ENCODE peak calls at places on chromosomes 5 and 9, in ten cellular contexts. Y is thoracic aorta; S is CD4-positive, alpha-beta T cell; U is thyroid gland; V is Calu3; T is endodermal cell; A is astrocyte of the cerebellum; E is body of pancreas; X is left lung; N is brain microvascular endothelial cell. Z is an unnamed sample.
A peak's percentile ranks its signal among the peaks of the same experiment; 100 is the strongest.

GRCh38 chr5:14250094-14250777 is 107.1 kb downstream of the TRIO start:
- DNase-seq in Y (no peak), S (no peak), U (peak; percentile 57), V (no peak), T (peak; percentile 74), A (peak; percentile 60), E (peak; percentile 34), X (peak; percentile 49), N (peak; percentile 62), Z (peak; percentile 61)

GRCh38 chr5:41509399-41510175 is 814 bp downstream of the PLCXD3 start:
- DNase-seq in Y (no peak), S (no peak), U (no peak), V (no peak), T (peak; percentile 69), A (no peak), E (no peak), X (no peak), N (no peak), Z (no peak)

GRCh38 chr5:59724482-59725392 is 168.8 kb downstream of the PDE4D start:
- DNase-seq in Y (no peak), S (no peak), U (no peak), V (peak; percentile 68), T (peak; percentile 80), A (no peak), E (peak; percentile 30), X (no peak), N (peak; percentile 34), Z (peak; percentile 22)

GRCh38 chr5:142179776-142180387 is 71.3 kb downstream of the NDFIP1 start:
- DNase-seq in Y (no peak), S (no peak), U (no peak), V (no peak), T (no peak), A (no peak), E (no peak), X (no peak), N (no peak), Z (no peak)

GRCh38 chr9:87740198-87740597 is 14.3 kb downstream of the CTSL start:
- DNase-seq in Y (no peak), S (no peak), U (no peak), V (no peak), T (no peak), A (no peak), E (no peak), X (no peak), N (no peak), Z (no peak)

GRCh38 chr9:107635137-107635802 is 145.7 kb upstream of the KLF4 start:
- DNase-seq in Y (no peak), S (no peak), U (no peak), V (no peak), T (no peak), A (no peak), E (no peak), X (no peak), N (peak; percentile 23), Z (no peak)

GRCh38 chr5:59840200-59840601 is 53.3 kb downstream of the PDE4D start:
- DNase-seq in Y (no peak), S (no peak), U (no peak), V (no peak), T (no peak), A (no peak), E (no peak), X (no peak), N (peak; percentile 91), Z (peak; percentile 82)

GRCh38 chr5:113606298-113607134 is 93.0 kb downstream of the YTHDC2 start:
- DNase-seq in Y (no peak), S (peak; percentile 9), U (peak; percentile 32), V (peak; percentile 68), T (peak; percentile 86), A (peak; percentile 24), E (peak; percentile 29), X (no peak), N (peak; percentile 60), Z (peak; percentile 43)

GRCh38 chr5:107134931-107135330 is 535.8 kb downstream of the EFNA5 start:
- DNase-seq in Y (no peak), S (no peak), U (no peak), V (no peak), T (no peak), A (no peak), E (no peak), X (no peak), N (peak; percentile 6), Z (no peak)

GRCh38 chr9:132896906-132897305 is 18.2 kb downstream of the SPACA9 start:
- DNase-seq in Y (no peak), S (no peak), U (no peak), V (no peak), T (no peak), A (no peak), E (no peak), X (no peak), N (no peak), Z (no peak)

GRCh38 chr9:135324329-135324728 is 155.3 kb upstream of the PPP1R26 start:
- DNase-seq in Y (no peak), S (no peak), U (no peak), V (no peak), T (no peak), A (no peak), E (no peak), X (no peak), N (no peak), Z (no peak)

GRCh38 chr9:14433841-14434511 is 120.0 kb upstream of the NFIB start:
- DNase-seq in Y (no peak), S (no peak), U (no peak), V (no peak), T (no peak), A (peak; percentile 65), E (peak; percentile 25), X (no peak), N (peak; percentile 73), Z (peak; percentile 74)

GRCh38 chr5:109690456-109691247 is 925 bp downstream of the MAN2A1 start:
- DNase-seq in Y (peak; percentile 16), S (peak; percentile 37), U (peak; percentile 73), V (peak; percentile 67), T (peak; percentile 77), A (peak; percentile 64), E (peak; percentile 75), X (peak; percentile 85), N (peak; percentile 77), Z (peak; percentile 75)

GRCh38 chr5:109688999-109689739 is 558 bp upstream of the MAN2A1 start:
- DNase-seq in Y (peak; percentile 9), S (peak; percentile 51), U (peak; percentile 85), V (peak; percentile 92), T (peak; percentile 94), A (peak; percentile 64), E (peak; percentile 89), X (peak; percentile 91), N (peak; percentile 61), Z (peak; percentile 76)

GRCh38 chr5:109688647-109688998 is 1.1 kb upstream of the MAN2A1 start:
- DNase-seq in Y (no peak), S (no peak), U (no peak), V (no peak), T (no peak), A (no peak), E (peak; percentile 65), X (no peak), N (no peak), Z (no peak)

GRCh38 chr5:109691248-109691574 is 1.5 kb downstream of the MAN2A1 start:
- DNase-seq in Y (no peak), S (no peak), U (no peak), V (no peak), T (no peak), A (no peak), E (no peak), X (no peak), N (no peak), Z (no peak)

GRCh38 chr5:109689740-109690455 is at the start of gene MAN2A1:
- DNase-seq in Y (peak; percentile 42), S (peak; percentile 67), U (peak; percentile 77), V (peak; percentile 86), T (peak; percentile 86), A (no peak), E (peak; percentile 78), X (peak; percentile 87), N (peak; percentile 51), Z (peak; percentile 59)
- TF ChIP-seq CTCF in Y (no peak), S (no peak), U (no peak), V (peak; percentile 14), T (no peak), A (no peak), E (no peak), X (no peak), N (no peak), Z (no peak)

DNA sequence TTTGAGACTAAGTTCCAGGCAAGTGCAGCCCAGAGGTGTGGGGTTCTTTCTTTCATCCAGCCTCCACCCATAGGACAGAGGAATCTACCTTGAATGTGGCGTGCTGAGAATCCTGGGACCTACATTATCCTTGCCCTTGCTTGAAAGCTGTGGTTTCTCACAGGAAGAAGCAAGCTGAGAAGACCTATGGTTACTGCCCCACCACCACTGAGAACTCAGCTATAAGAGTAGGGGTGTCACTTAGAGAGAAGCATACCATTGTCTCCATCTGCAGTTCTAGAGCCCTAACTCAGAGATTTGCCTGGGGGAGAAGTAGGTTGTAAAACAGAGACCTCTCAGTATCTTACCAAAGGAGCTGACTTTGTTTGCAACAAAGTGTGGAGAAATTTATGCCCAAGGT is 72.4 kb downstream of the SV2C start:
- DNase-seq in Y (no peak), S (no peak), U (no peak), V (no peak), T (no peak), A (no peak), E (no peak), X (no peak), N (no peak), Z (no peak)
- TF ChIP-seq CTCF in Y (no peak), S (no peak), U (no peak), V (no peak), T (no peak), A (no peak), E (no peak), X (no peak), N (no peak), Z (no peak)

GRCh38 chr9:4923580-4924544 is 61.2 kb upstream of the JAK2 start:
- DNase-seq in Y (no peak), S (no peak), U (no peak), V (peak; percentile 3), T (no peak), A (no peak), E (no peak), X (no peak), N (no peak), Z (peak; percentile 28)
- TF ChIP-seq CTCF in Y (no peak), S (peak; percentile 62), U (no peak), V (no peak), T (peak; percentile 57), A (peak; percentile 33), E (peak; percentile 26), X (peak; percentile 27), N (peak; percentile 59), Z (peak; percentile 75)

GRCh38 chr5:110536120-110537115 is 190.1 kb downstream of the TMEM232 start:
- DNase-seq in Y (no peak), S (no peak), U (peak; percentile 18), V (no peak), T (peak; percentile 74), A (no peak), E (no peak), X (no peak), N (no peak), Z (no peak)
- TF ChIP-seq CTCF in Y (no peak), S (no peak), U (no peak), V (no peak), T (no peak), A (no peak), E (no peak), X (no peak), N (no peak), Z (no peak)

GRCh38 chr5:53035868-53036381 is 46.8 kb downstream of the ITGA2 start:
- DNase-seq in Y (no peak), S (no peak), U (no peak), V (peak; percentile 38), T (peak; percentile 56), A (no peak), E (no peak), X (no peak), N (peak; percentile 26), Z (peak; percentile 49)
- TF ChIP-seq CTCF in Y (no peak), S (no peak), U (no peak), V (peak; percentile 62), T (peak; percentile 78), A (peak; percentile 29), E (no peak), X (peak; percentile 10), N (peak; percentile 54), Z (peak; percentile 76)